ENCODE peak calls at places on chromosomes 16 and 17, in ten cellular contexts. W is AG10803, E is fibroblast of mammary gland, X is uterus, O is ovary, F is A549, S is gastrocnemius medialis, J is fibroblast of pulmonary artery, L is BE2C, Q is body of pancreas. A is an unnamed sample.

GRCh38 chr17:71176315-71176714 is 944.5 kb upstream of the SOX9 start:
- DNase-seq in W (no peak), E (no peak), X (no peak), O (no peak), F (no peak), S (no peak), J (no peak), L (peak; percentile 14), Q (no peak), A (no peak)

GRCh38 chr16:64745275-64745674 is 376.6 kb downstream of the CDH11 start:
- DNase-seq in W (no peak), E (no peak), X (no peak), O (no peak), F (no peak), S (no peak), J (no peak), L (no peak), Q (no peak), A (no peak)

GRCh38 chr17:58007781-58008706 is 998 bp upstream of the SRSF1 start:
- DNase-seq in W (no peak), E (no peak), X (peak; percentile 18), O (no peak), F (no peak), S (no peak), J (no peak), L (no peak), Q (no peak), A (no peak)

GRCh38 chr17:57572062-57572461 is 173.0 kb downstream of the CCDC182 start:
- DNase-seq in W (no peak), E (no peak), X (no peak), O (no peak), F (no peak), S (no peak), J (no peak), L (no peak), Q (no peak), A (no peak)

GRCh38 chr16:89185062-89185751 is 13.7 kb downstream of the CDH15 start:
- DNase-seq in W (no peak), E (no peak), X (no peak), O (no peak), F (no peak), S (no peak), J (no peak), L (peak; percentile 16), Q (no peak), A (no peak)

GRCh38 chr16:17346774-17347569 is 123.8 kb downstream of the XYLT1 start:
- DNase-seq in W (no peak), E (no peak), X (no peak), O (no peak), F (no peak), S (no peak), J (no peak), L (no peak), Q (no peak), A (no peak)

GRCh38 chr17:56173958-56174357 is 20.7 kb downstream of the ANKFN1 start:
- DNase-seq in W (peak; percentile 32), E (no peak), X (no peak), O (no peak), F (no peak), S (peak; percentile 60), J (no peak), L (no peak), Q (no peak), A (no peak)

GRCh38 chr16:1385232-1385631 is 29.3 kb downstream of the UNKL start:
- DNase-seq in W (no peak), E (no peak), X (no peak), O (no peak), F (no peak), S (no peak), J (no peak), L (no peak), Q (no peak), A (no peak)

GRCh38 chr17:51833045-51833444 is 325.5 kb downstream of the CA10 start:
- DNase-seq in W (no peak), E (no peak), X (no peak), O (no peak), F (no peak), S (no peak), J (no peak), L (no peak), Q (no peak), A (no peak)

GRCh38 chr17:51830886-51831285 is 327.6 kb downstream of the CA10 start:
- DNase-seq in W (no peak), E (no peak), X (no peak), O (no peak), F (no peak), S (no peak), J (no peak), L (no peak), Q (no peak), A (no peak)

GRCh38 chr17:51828901-51829300 is 329.6 kb downstream of the CA10 start:
- DNase-seq in W (no peak), E (no peak), X (no peak), O (no peak), F (no peak), S (no peak), J (no peak), L (no peak), Q (no peak), A (no peak)

DNA sequence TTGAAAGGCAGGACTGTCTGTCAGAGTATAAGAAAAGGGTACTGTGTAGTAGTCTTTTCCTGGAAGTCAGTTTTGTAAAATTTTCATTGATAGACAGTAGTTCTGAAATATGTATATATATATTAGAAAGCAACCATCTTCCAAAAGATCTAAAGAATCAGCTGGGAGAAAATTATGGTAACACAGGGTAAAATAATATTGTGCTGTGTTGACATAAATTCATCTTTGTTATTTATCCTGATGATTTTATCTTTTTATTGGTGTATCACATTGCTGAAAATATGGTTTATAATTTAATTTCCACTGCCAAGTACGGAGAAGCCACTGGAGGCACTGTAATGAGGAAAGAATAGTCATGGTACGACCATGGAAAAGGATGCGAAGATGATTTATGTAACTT is 324.9 kb downstream of the CA10 start:
- DNase-seq in W (no peak), E (no peak), X (no peak), O (no peak), F (no peak), S (no peak), J (no peak), L (no peak), Q (no peak), A (no peak)
- TF ChIP-seq CTCF in W (no peak), E (no peak), X (no peak), O (no peak), F (no peak), S (no peak), J (no peak), L (peak; percentile 39), Q (no peak), A (no peak)

GRCh38 chr17:68228817-68229570 is 18.8 kb upstream of the AMZ2 start:
- DNase-seq in W (no peak), E (no peak), X (no peak), O (no peak), F (no peak), S (no peak), J (no peak), L (no peak), Q (no peak), A (no peak)
- H3K4me3 ChIP-seq in W (no peak overlapping the region), E (no peak overlapping the region), X (no peak overlapping the region), O (no peak overlapping the region), F (no peak overlapping the region), S (no peak overlapping the region), J (no peak overlapping the region), L (no peak overlapping the region), Q (no peak overlapping the region), A (no peak overlapping the region)

GRCh38 chr16:83115491-83116232 is 488.9 kb downstream of the CDH13 start:
- DNase-seq in W (no peak), E (no peak), X (no peak), O (no peak), F (no peak), S (no peak), J (no peak), L (no peak), Q (no peak), A (no peak)

GRCh38 chr16:83118365-83118764 is 491.6 kb downstream of the CDH13 start:
- DNase-seq in W (peak; percentile 57), E (peak; percentile 44), X (no peak), O (no peak), F (no peak), S (no peak), J (no peak), L (no peak), Q (no peak), A (no peak)

GRCh38 chr16:83117810-83118209 is 491.0 kb downstream of the CDH13 start:
- DNase-seq in W (peak; percentile 36), E (peak; percentile 18), X (no peak), O (no peak), F (no peak), S (no peak), J (no peak), L (no peak), Q (no peak), A (no peak)

GRCh38 chr16:83113811-83114210 is 487.0 kb downstream of the CDH13 start:
- DNase-seq in W (no peak), E (no peak), X (no peak), O (no peak), F (no peak), S (no peak), J (no peak), L (no peak), Q (no peak), A (no peak)

DNA sequence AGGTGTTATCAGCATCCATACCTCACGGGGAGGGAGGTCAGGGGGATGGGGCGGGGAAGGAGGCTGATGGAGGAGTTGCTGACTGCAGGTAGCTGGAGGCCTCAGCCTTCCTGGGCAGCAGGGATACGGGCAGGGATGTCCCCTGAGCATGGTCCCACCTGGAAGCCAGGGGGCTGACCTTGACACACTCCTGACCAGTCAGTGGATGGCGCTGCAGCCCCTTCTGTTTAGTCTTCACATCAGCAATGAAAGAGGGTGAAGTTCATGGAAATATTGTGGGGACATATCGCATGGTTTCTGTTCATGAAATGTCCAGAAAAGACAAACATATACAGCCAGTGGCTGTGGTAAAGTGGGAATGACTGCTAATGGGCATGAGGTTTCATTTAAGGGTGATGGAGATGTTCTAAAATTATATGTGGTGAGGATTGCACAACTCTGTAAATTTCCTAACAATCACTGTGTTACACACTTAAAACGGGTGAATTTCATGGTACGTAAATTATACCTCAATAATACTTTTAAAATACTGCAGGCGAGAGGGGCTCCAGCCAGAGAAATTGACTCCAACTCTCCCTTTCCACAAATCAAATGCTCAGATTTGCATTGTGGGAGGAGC is 489.6 kb downstream of the CDH13 start:
- DNase-seq in W (peak; percentile 70), E (peak; percentile 47), X (no peak), O (no peak), F (no peak), S (no peak), J (no peak), L (no peak), Q (no peak), A (no peak)
- TF ChIP-seq CTCF in W (peak; percentile 3), E (no peak), X (no peak), O (no peak), F (no peak), S (no peak), J (no peak), L (no peak), Q (no peak), A (no peak)

DNA sequence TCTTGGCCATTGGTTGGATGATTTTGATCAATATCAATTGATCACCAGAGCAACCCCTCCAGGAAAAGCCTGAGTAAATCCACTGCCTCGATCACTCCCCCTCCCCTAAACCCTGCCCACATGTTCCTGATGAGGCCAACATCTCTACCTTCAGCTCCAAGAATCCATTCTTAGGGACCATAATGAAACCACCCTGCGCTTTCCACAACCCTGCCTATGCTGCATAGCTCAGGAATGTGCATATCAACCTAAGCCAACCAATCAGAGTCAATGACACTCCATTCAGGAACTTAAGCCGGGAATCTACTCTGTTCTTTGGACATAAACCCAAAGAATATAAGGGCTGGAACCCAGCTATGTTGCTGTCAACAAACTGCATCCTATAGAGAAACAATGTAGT is 86.3 kb downstream of the MYH11 start:
- DNase-seq in W (peak; percentile 58), E (peak; percentile 61), X (no peak), O (no peak), F (no peak), S (no peak), J (peak; percentile 90), L (no peak), Q (no peak), A (no peak)
- H3K4me3 ChIP-seq in W (no peak overlapping the region), E (no peak overlapping the region), X (no peak overlapping the region), O (no peak overlapping the region), F (no peak overlapping the region), S (no peak overlapping the region), J (peak overlapping the region; percentile 6), L (no peak overlapping the region), Q (no peak overlapping the region), A (no peak overlapping the region)